ENCODE peak calls at places on chromosomes 5 and 9, in five cellular contexts. M is body of pancreas, N is transverse colon, I is A549, Q is IMR-90. G is an unnamed sample.
A peak's percentile ranks its signal among the peaks of the same experiment; 100 is the strongest.

GRCh38 chr5:124824637-124825158 is 78.3 kb upstream of the ZNF608 start:
- DNase-seq in M (no peak), N (no peak), I (no peak), Q (peak; percentile 85), G (no peak)

GRCh38 chr5:7663808-7664207 is 187.1 kb downstream of the CFAP90 start:
- DNase-seq in M (no peak), N (no peak), I (no peak), Q (no peak), G (no peak)

GRCh38 chr5:35924950-35925722 is 13.3 kb downstream of the CAPSL start:
- DNase-seq in M (peak; percentile 57), N (peak; percentile 59), I (peak; percentile 37), Q (peak; percentile 74), G (peak; percentile 65)

GRCh38 chr9:31840702-31841101 is 543.7 kb upstream of the ACO1 start:
- DNase-seq in M (no peak), N (no peak), I (no peak), Q (no peak), G (no peak)

GRCh38 chr5:136619556-136619955 is 254.2 kb upstream of the TRPC7 start:
- DNase-seq in M (no peak), N (no peak), I (no peak), Q (no peak), G (no peak)

GRCh38 chr9:78296208-78296892 is 575 bp upstream of the PSAT1 start:
- DNase-seq in M (peak; percentile 90), N (peak; percentile 20), I (peak; percentile 56), Q (peak; percentile 54), G (peak; percentile 83)

GRCh38 chr5:179080724-179081123 is 20.6 kb downstream of the ZNF354C start:
- DNase-seq in M (no peak), N (no peak), I (no peak), Q (no peak), G (no peak)

GRCh38 chr9:125296843-125297372 is 35.3 kb downstream of the GAPVD1 start:
- DNase-seq in M (peak; percentile 61), N (no peak), I (peak; percentile 45), Q (no peak), G (no peak)

GRCh38 chr9:23006127-23006526 is 559.5 kb downstream of the DMRTA1 start:
- DNase-seq in M (no peak), N (no peak), I (no peak), Q (no peak), G (no peak)

GRCh38 chr5:149372041-149372805 is 6.9 kb downstream of the IL17B start:
- DNase-seq in M (no peak), N (no peak), I (no peak), Q (no peak), G (no peak)

GRCh38 chr9:77848897-77849296 is 182.7 kb downstream of the GNAQ start:
- DNase-seq in M (peak; percentile 40), N (peak; percentile 36), I (peak; percentile 47), Q (peak; percentile 91), G (peak; percentile 84)

GRCh38 chr5:174252121-174252520 is 206.6 kb downstream of the NSG2 start:
- DNase-seq in M (no peak), N (no peak), I (no peak), Q (no peak), G (no peak)

GRCh38 chr9:22040760-22041159 is 31.7 kb upstream of the CDKN2B start:
- DNase-seq in M (no peak), N (no peak), I (no peak), Q (peak; percentile 69), G (no peak)

GRCh38 chr9:127065592-127065991 is 56.8 kb downstream of the ANGPTL2 start:
- DNase-seq in M (no peak), N (no peak), I (no peak), Q (peak; percentile 96), G (no peak)

GRCh38 chr5:157381746-157382145 is 78.3 kb upstream of the NIPAL4 start:
- DNase-seq in M (no peak), N (no peak), I (no peak), Q (no peak), G (no peak)

GRCh38 chr9:135349212-135349962 is 130.2 kb upstream of the PPP1R26 start:
- DNase-seq in M (no peak), N (no peak), I (no peak), Q (no peak), G (no peak)

GRCh38 chr9:3502560-3503398 is 23.0 kb downstream of the RFX3 start:
- DNase-seq in M (no peak), N (no peak), I (no peak), Q (peak; percentile 61), G (no peak)

GRCh38 chr5:112647428-112647827 is 90.3 kb upstream of the APC start:
- DNase-seq in M (no peak), N (no peak), I (no peak), Q (no peak), G (no peak)

GRCh38 chr5:15326932-15327331 is 173.0 kb upstream of the FBXL7 start:
- DNase-seq in M (no peak), N (no peak), I (no peak), Q (no peak), G (no peak)

GRCh38 chr9:80644044-80644443 is 1045.3 kb downstream of the TLE1 start:
- DNase-seq in M (no peak), N (no peak), I (no peak), Q (no peak), G (no peak)

GRCh38 chr5:157516626-157517325 is 56.8 kb downstream of the NIPAL4 start:
- DNase-seq in M (peak; percentile 29), N (peak; percentile 39), I (peak; percentile 24), Q (peak; percentile 96), G (peak; percentile 86)

GRCh38 chr9:13648676-13649075 is 369.2 kb upstream of the MPDZ start:
- DNase-seq in M (no peak), N (no peak), I (no peak), Q (no peak), G (no peak)

GRCh38 chr9:82808478-82808877 is 254.5 kb downstream of the RASEF start:
- DNase-seq in M (no peak), N (no peak), I (no peak), Q (no peak), G (no peak)

GRCh38 chr5:63401434-63402046 is 560.7 kb downstream of the HTR1A start:
- DNase-seq in M (peak; percentile 79), N (peak; percentile 41), I (peak; percentile 8), Q (peak; percentile 8), G (peak; percentile 2)

GRCh38 chr5:82272957-82273356 is 5.2 kb downstream of the RPS23 start:
- DNase-seq in M (no peak), N (no peak), I (no peak), Q (no peak), G (no peak)

GRCh38 chr5:82276800-82277612 is 1.1 kb downstream of the RPS23 start:
- DNase-seq in M (no peak), N (no peak), I (no peak), Q (no peak), G (no peak)

GRCh38 chr5:82277613-82277986 is 554 bp downstream of the RPS23 start:
- DNase-seq in M (no peak), N (no peak), I (no peak), Q (no peak), G (no peak)

GRCh38 chr5:82274343-82275266 is 3.5 kb downstream of the RPS23 start:
- DNase-seq in M (no peak), N (no peak), I (no peak), Q (no peak), G (no peak)

GRCh38 chr5:82275267-82275664 is 2.9 kb downstream of the RPS23 start:
- DNase-seq in M (no peak), N (no peak), I (no peak), Q (no peak), G (no peak)
- TF ChIP-seq POLR2A in M (no peak), N (no peak), I (no peak), Q (no peak), G (no peak)

GRCh38 chr5:69414885-69415583 is at the start of gene MARVELD2:
- DNase-seq in M (peak; percentile 99), N (peak; percentile 94), I (peak; percentile 85), Q (peak; percentile 6), G (no peak)
- TF ChIP-seq POLR2A in M (peak; percentile 76), N (peak; percentile 64), I (peak; percentile 15), Q (no peak), G (no peak)

GRCh38 chr5:2542026-2542425 is 209.5 kb downstream of the IRX2 start:
- DNase-seq in M (no peak), N (no peak), I (no peak), Q (no peak), G (no peak)
- TF ChIP-seq POLR2A in M (no peak), N (no peak), I (no peak), Q (no peak), G (no peak)

GRCh38 chr5:104626122-104626521 is 1063.5 kb upstream of the NUDT12 start:
- DNase-seq in M (no peak), N (no peak), I (no peak), Q (no peak), G (no peak)
- TF ChIP-seq POLR2A in M (no peak), N (no peak), I (no peak), Q (no peak), G (no peak)

GRCh38 chr9:129497837-129498450 is 123.0 kb downstream of the C9orf50 start:
- DNase-seq in M (no peak), N (no peak), I (no peak), Q (no peak), G (no peak)

GRCh38 chr9:129497064-129497836 is 123.7 kb downstream of the C9orf50 start:
- DNase-seq in M (peak; percentile 39), N (no peak), I (no peak), Q (no peak), G (no peak)

GRCh38 chr9:129495422-129496186 is 125.3 kb downstream of the C9orf50 start:
- DNase-seq in M (peak; percentile 97), N (peak; percentile 94), I (peak; percentile 95), Q (peak; percentile 84), G (peak; percentile 75)

GRCh38 chr9:129494113-129494789 is 126.7 kb downstream of the C9orf50 start:
- DNase-seq in M (peak; percentile 84), N (no peak), I (no peak), Q (no peak), G (no peak)

GRCh38 chr9:129496187-129497063 is 124.5 kb downstream of the C9orf50 start:
- DNase-seq in M (peak; percentile 98), N (peak; percentile 89), I (peak; percentile 86), Q (peak; percentile 91), G (no peak)
- TF ChIP-seq POLR2A in M (no peak), N (peak; percentile 71), I (peak; percentile 34), Q (peak; percentile 94), G (peak; percentile 17)

GRCh38 chr9:2016411-2017208 is 1.5 kb downstream of the SMARCA2 start:
- DNase-seq in M (peak; percentile 82), N (peak; percentile 85), I (peak; percentile 82), Q (peak; percentile 63), G (peak; percentile 77)
- TF ChIP-seq POLR2A in M (peak; percentile 75), N (peak; percentile 85), I (no peak), Q (no peak), G (peak; percentile 46)

GRCh38 chr5:76542887-76543690 is 80.1 kb downstream of the F2RL2 start:
- DNase-seq in M (no peak), N (peak; percentile 32), I (no peak), Q (peak; percentile 18), G (no peak)
- TF ChIP-seq POLR2A in M (no peak), N (no peak), I (no peak), Q (no peak), G (no peak)